ENCODE peak calls at places on chromosome 1, in seven cellular contexts. A is stimulated activated naive B cell treated with anti-CD40 and anti-IgM and Interleukin-4, amounts not matched to agents 10 μg/mL and 1 μg/mL and 100 μg/mL, for 72 hours; V is caudate nucleus; O is upper lobe of right lung; R is NCI-H1092 treated with DMSO at 0.1 percent for 48 hours; E is T-cell; W is sciatic nerve. X is an unnamed sample.

GRCh38 chr1:53685272-53686051 is 53.5 kb downstream of the GLIS1 start:
- DNase-seq in A (no peak), V (no peak), O (no peak), R (no peak), E (no peak), W (no peak), X (no peak)

GRCh38 chr1:41677586-41677985 is 193.1 kb upstream of the EDN2 start:
- DNase-seq in A (no peak), V (no peak), O (peak; percentile 16), R (no peak), E (no peak), W (no peak), X (no peak)

GRCh38 chr1:2514863-2515762 is 11.3 kb downstream of the PANK4 start:
- DNase-seq in A (no peak), V (no peak), O (no peak), R (no peak), E (no peak), W (no peak), X (no peak)

GRCh38 chr1:4528590-4528989 is 125.8 kb upstream of the AJAP1 start:
- DNase-seq in A (no peak), V (no peak), O (no peak), R (no peak), E (no peak), W (no peak), X (no peak)

GRCh38 chr1:95027046-95027445 is 45.7 kb downstream of the ALG14 start:
- DNase-seq in A (no peak), V (no peak), O (no peak), R (no peak), E (no peak), W (no peak), X (no peak)

GRCh38 chr1:197787056-197787455 is 11.8 kb upstream of the DENND1B start:
- DNase-seq in A (no peak), V (no peak), O (no peak), R (no peak), E (no peak), W (no peak), X (no peak)

GRCh38 chr1:162689745-162690671 is 57.7 kb downstream of the DDR2 start:
- DNase-seq in A (no peak), V (no peak), O (no peak), R (no peak), E (no peak), W (no peak), X (no peak)

GRCh38 chr1:10751160-10751559 is 45.3 kb downstream of the CASZ1 start:
- DNase-seq in A (no peak), V (no peak), O (no peak), R (no peak), E (no peak), W (no peak), X (no peak)

GRCh38 chr1:15616704-15617172 is 520 bp upstream of the DDI2 start:
- DNase-seq in A (no peak), V (no peak), O (no peak), R (no peak), E (no peak), W (no peak), X (no peak)

GRCh38 chr1:53409233-53409632 is 50.0 kb upstream of the DMRTB1 start:
- DNase-seq in A (no peak), V (no peak), O (no peak), R (no peak), E (no peak), W (no peak), X (no peak)

GRCh38 chr1:36653850-36654249 is 171.1 kb upstream of the CSF3R start:
- DNase-seq in A (no peak), V (peak; percentile 55), O (no peak), R (peak; percentile 57), E (no peak), W (peak; percentile 75), X (no peak)

GRCh38 chr1:182251561-182251960 is 140.0 kb downstream of the GLUL start:
- DNase-seq in A (no peak), V (no peak), O (no peak), R (no peak), E (no peak), W (no peak), X (no peak)

GRCh38 chr1:215704089-215704860 is 137.2 kb downstream of the KCTD3 start:
- DNase-seq in A (no peak), V (no peak), O (no peak), R (no peak), E (no peak), W (no peak), X (no peak)

GRCh38 chr1:197320991-197321531 is 53.0 kb downstream of the CRB1 start:
- DNase-seq in A (no peak), V (no peak), O (no peak), R (no peak), E (no peak), W (no peak), X (no peak)

GRCh38 chr1:204377800-204378608 is 18.3 kb upstream of the PLEKHA6 start:
- DNase-seq in A (peak; percentile 58), V (no peak), O (peak; percentile 81), R (peak; percentile 40), E (peak; percentile 51), W (no peak), X (peak; percentile 18)

GRCh38 chr1:201990427-201990826 is 8.0 kb downstream of the RNPEP start:
- DNase-seq in A (no peak), V (no peak), O (no peak), R (no peak), E (no peak), W (peak; percentile 18), X (no peak)

GRCh38 chr1:20184481-20184900 is 1.4 kb upstream of the UBXN10 start:
- DNase-seq in A (no peak), V (no peak), O (no peak), R (no peak), E (no peak), W (no peak), X (no peak)

GRCh38 chr1:31843506-31843905 is 27.7 kb upstream of the SPOCD1 start:
- DNase-seq in A (no peak), V (no peak), O (no peak), R (no peak), E (no peak), W (no peak), X (no peak)

GRCh38 chr1:235821361-235821981 is 45.2 kb downstream of the LYST start:
- DNase-seq in A (no peak), V (no peak), O (no peak), R (no peak), E (no peak), W (no peak), X (no peak)

GRCh38 chr1:207520946-207521345 is 25.0 kb downstream of the CR1 start:
- DNase-seq in A (no peak), V (no peak), O (no peak), R (no peak), E (no peak), W (no peak), X (no peak)

GRCh38 chr1:202976633-202977032 is 9.6 kb upstream of the CYB5R1 start:
- DNase-seq in A (no peak), V (no peak), O (no peak), R (no peak), E (no peak), W (no peak), X (no peak)

GRCh38 chr1:9473032-9473792 is 66.1 kb upstream of the SLC25A33 start:
- DNase-seq in A (no peak), V (no peak), O (no peak), R (peak; percentile 20), E (no peak), W (peak; percentile 70), X (no peak)

GRCh38 chr1:220040028-220040596 is 6.2 kb downstream of the EPRS1 start:
- DNase-seq in A (no peak), V (no peak), O (no peak), R (no peak), E (no peak), W (no peak), X (no peak)

GRCh38 chr1:203428981-203429599 is 46.5 kb upstream of the PRELP start:
- DNase-seq in A (peak; percentile 20), V (no peak), O (no peak), R (peak; percentile 71), E (no peak), W (no peak), X (no peak)

GRCh38 chr1:56484695-56485094 is 94.7 kb downstream of the PLPP3 start:
- DNase-seq in A (no peak), V (no peak), O (no peak), R (no peak), E (no peak), W (no peak), X (no peak)

GRCh38 chr1:225427249-225428065 is at the start of gene LBR:
- DNase-seq in A (no peak), V (no peak), O (peak; percentile 75), R (peak; percentile 71), E (no peak), W (peak; percentile 72), X (no peak)

GRCh38 chr1:90012305-90012704 is 17.4 kb downstream of the ZNF326 start:
- DNase-seq in A (no peak), V (no peak), O (no peak), R (no peak), E (no peak), W (no peak), X (no peak)

GRCh38 chr1:245771521-245772281 is 616.9 kb downstream of the KIF26B start:
- DNase-seq in A (no peak), V (no peak), O (no peak), R (no peak), E (no peak), W (no peak), X (no peak)

GRCh38 chr1:226738995-226739695 is at the start of gene ITPKB:
- DNase-seq in A (peak; percentile 26), V (no peak), O (peak; percentile 71), R (no peak), E (peak; percentile 58), W (peak; percentile 79), X (peak; percentile 67)

GRCh38 chr1:159891275-159892157 is 8.4 kb downstream of the CFAP45 start:
- DNase-seq in A (peak; percentile 74), V (peak; percentile 33), O (peak; percentile 90), R (peak; percentile 87), E (peak; percentile 65), W (peak; percentile 88), X (peak; percentile 66)

GRCh38 chr1:230010618-230011332 is 56.3 kb upstream of the GALNT2 start:
- DNase-seq in A (no peak), V (no peak), O (no peak), R (no peak), E (no peak), W (no peak), X (no peak)

GRCh38 chr1:43683560-43683959 is 23.8 kb upstream of the ST3GAL3 start:
- DNase-seq in A (no peak), V (no peak), O (no peak), R (no peak), E (no peak), W (no peak), X (no peak)

X was measured in T-helper 1 cell.